ENCODE peak calls at places on chromosomes 2 and 18, in five cellular contexts. Q is K562, S is HepG2, W is GM12878, B is SK-N-SH. D is an unnamed sample.
A peak's percentile ranks its signal among the peaks of the same experiment; 100 is the strongest.

GRCh38 chr2:152600698-152601097 is 116.6 kb downstream of the PRPF40A start:
- DNase-seq in Q (no peak), S (no peak), W (no peak), B (no peak), D (no peak)

GRCh38 chr2:202808754-202809153 is 62.8 kb downstream of the ICA1L start:
- DNase-seq in Q (no peak), S (no peak), W (no peak), B (no peak), D (no peak)

GRCh38 chr2:233350708-233351107 is 3.6 kb upstream of the DGKD start:
- DNase-seq in Q (peak; percentile 80), S (peak; percentile 62), W (no peak), B (peak; percentile 54), D (peak; percentile 48)

GRCh38 chr2:241702405-241703127 is 727 bp downstream of the ING5 start:
- DNase-seq in Q (peak; percentile 89), S (peak; percentile 85), W (peak; percentile 37), B (peak; percentile 92), D (peak; percentile 82)

GRCh38 chr2:121454549-121455090 is 76.1 kb upstream of the RNU4ATAC start:
- DNase-seq in Q (no peak), S (no peak), W (no peak), B (no peak), D (no peak)

GRCh38 chr2:212649646-212650045 is 111.0 kb upstream of the ERBB4 start:
- DNase-seq in Q (no peak), S (no peak), W (no peak), B (no peak), D (no peak)

GRCh38 chr18:80196528-80197320 is 50.6 kb downstream of the PARD6G start:
- DNase-seq in Q (no peak), S (no peak), W (no peak), B (no peak), D (no peak)

GRCh38 chr2:15195723-15196270 is 365.3 kb downstream of the NBAS start:
- DNase-seq in Q (no peak), S (no peak), W (no peak), B (no peak), D (no peak)

GRCh38 chr2:479031-479430 is 191.1 kb upstream of the ALKAL2 start:
- DNase-seq in Q (no peak), S (no peak), W (no peak), B (no peak), D (no peak)

GRCh38 chr18:79617521-79618500 is 61.8 kb upstream of the CTDP1 start:
- DNase-seq in Q (no peak), S (no peak), W (no peak), B (no peak), D (no peak)

GRCh38 chr2:28704621-28705020 is 47.0 kb upstream of the PPP1CB start:
- DNase-seq in Q (peak; percentile 58), S (no peak), W (no peak), B (no peak), D (no peak)
- TF ChIP-seq FOXM1 in Q (no peak), S (no peak), W (no peak), B (no peak), D (no peak)

GRCh38 chr18:3025544-3025943 is 12.6 kb upstream of the LPIN2 start:
- DNase-seq in Q (no peak), S (no peak), W (no peak), B (no peak), D (no peak)
- TF ChIP-seq FOXM1 in Q (no peak), S (no peak), W (no peak), B (no peak), D (no peak)

GRCh38 chr2:184596819-184597411 is 1.4 kb upstream of the ZNF804A start:
- DNase-seq in Q (no peak), S (peak; percentile 59), W (no peak), B (no peak), D (no peak)
- TF ChIP-seq FOXM1 in Q (no peak), S (no peak), W (no peak), B (no peak), D (no peak)

GRCh38 chr2:200225943-200226342 is 80.5 kb upstream of the SPATS2L start:
- DNase-seq in Q (no peak), S (no peak), W (no peak), B (no peak), D (no peak)
- TF ChIP-seq FOXM1 in Q (no peak), S (no peak), W (no peak), B (no peak), D (no peak)

DNA sequence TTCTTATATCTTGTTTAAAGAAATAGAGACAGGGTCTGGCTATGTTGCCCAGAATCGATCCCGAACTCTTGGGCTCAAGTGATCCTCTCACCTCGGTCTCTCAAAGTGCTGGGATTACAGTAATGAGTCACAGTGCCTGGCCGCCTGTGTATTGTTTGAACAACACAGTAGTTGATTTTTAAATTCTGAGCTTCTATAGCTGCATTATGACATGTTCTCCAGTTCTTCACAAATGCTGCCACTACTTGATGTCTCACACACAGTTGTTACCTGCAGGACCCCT is 7.7 kb upstream of the RHOB start:
- DNase-seq in Q (no peak), S (peak; percentile 83), W (no peak), B (no peak), D (no peak)
- TF ChIP-seq FOXM1 in Q (no peak), S (no peak), W (no peak), B (no peak), D (no peak)

GRCh38 chr2:226903179-226903578 is 67.3 kb downstream of the RHBDD1 start:
- DNase-seq in Q (no peak), S (no peak), W (no peak), B (no peak), D (no peak)
- TF ChIP-seq FOXM1 in Q (no peak), S (no peak), W (no peak), B (no peak), D (no peak)

D was measured in HEK293T.